ENCODE peak calls at places on chromosomes 16 and 17, in eight cellular contexts. S is cardiac muscle cell, M is RWPE2, L is lower leg skin, V is fibroblast of lung, Q is mammary epithelial cell, Y is neural progenitor cell, T is PC-9. H is an unnamed sample.

GRCh38 chr16:84898447-84898846 is 78.7 kb downstream of the CRISPLD2 start:
- DNase-seq in Q (peak; percentile 71), S (no peak), V (no peak), T (no peak), M (no peak), Y (no peak), L (no peak), H (no peak)

GRCh38 chr17:15947976-15948752 is 3.2 kb downstream of the ADORA2B start:
- DNase-seq in S (no peak), M (no peak), T (peak; percentile 72), Q (peak; percentile 42), Y (no peak), V (no peak), L (no peak), H (no peak)

GRCh38 chr16:24670623-24671454 is 58.6 kb upstream of the TNRC6A start:
- DNase-seq in S (peak; percentile 80), Y (peak; percentile 67), Q (peak; percentile 55), M (no peak), T (no peak), L (peak; percentile 85), V (peak; percentile 89), H (peak; percentile 75)

GRCh38 chr17:18224428-18225120 is 861 bp upstream of the LLGL1 start:
- DNase-seq in M (peak; percentile 51), S (peak; percentile 39), Y (peak; percentile 97), T (no peak), Q (no peak), V (peak; percentile 14), L (no peak), H (no peak)

GRCh38 chr17:9401434-9401833 is 174.2 kb downstream of the STX8 start:
- DNase-seq in V (peak; percentile 92), Q (peak; percentile 80), T (peak; percentile 65), Y (no peak), L (no peak), M (no peak), S (peak; percentile 71), H (peak; percentile 36)

GRCh38 chr17:82239926-82240505 is 11.2 kb downstream of the SLC16A3 start:
- DNase-seq in Q (no peak), M (no peak), T (no peak), V (no peak), L (no peak), Y (no peak), S (no peak), H (no peak)

GRCh38 chr16:21338537-21339268 is 60.6 kb upstream of the CRYM start:
- DNase-seq in Q (peak; percentile 41), L (no peak), M (no peak), Y (no peak), S (no peak), T (no peak), V (no peak), H (no peak)

GRCh38 chr17:11880714-11881113 is 116.6 kb downstream of the ZNF18 start:
- DNase-seq in Y (peak; percentile 48), S (peak; percentile 60), M (no peak), Q (peak; percentile 19), T (no peak), V (no peak), L (no peak), H (peak; percentile 6)

GRCh38 chr17:76076100-76076764 is 1.7 kb downstream of the GALR2 start:
- DNase-seq in M (no peak), L (no peak), S (no peak), T (no peak), Q (no peak), Y (peak; percentile 39), V (no peak), H (no peak)

GRCh38 chr16:2484898-2485508 is 10.1 kb downstream of the TBC1D24 start:
- DNase-seq in L (no peak), S (no peak), V (no peak), Q (no peak), T (no peak), Y (no peak), M (no peak), H (no peak)

GRCh38 chr17:53193044-53193443 is 629.7 kb upstream of the KIF2B start:
- DNase-seq in T (no peak), S (no peak), Q (no peak), L (no peak), V (no peak), Y (no peak), M (no peak), H (no peak)

GRCh38 chr17:15493031-15493750 is 25.8 kb upstream of the CDRT4 start:
- DNase-seq in Q (no peak), V (no peak), Y (peak; percentile 47), S (no peak), L (no peak), T (no peak), M (no peak), H (no peak)

GRCh38 chr17:61805399-61805798 is 57.9 kb downstream of the BRIP1 start:
- DNase-seq in L (no peak), M (no peak), Y (no peak), S (no peak), T (peak; percentile 45), Q (peak; percentile 58), V (peak; percentile 82), H (no peak)

GRCh38 chr17:81164464-81165245 is 652 bp upstream of the PVALEF start:
- DNase-seq in Q (no peak), M (no peak), S (no peak), L (no peak), Y (peak; percentile 33), T (no peak), V (no peak), H (no peak)

GRCh38 chr17:42519546-42520444 is 16.2 kb upstream of the NAGLU start:
- DNase-seq in L (peak; percentile 97), Q (peak; percentile 86), S (peak; percentile 73), T (peak; percentile 95), M (peak; percentile 91), Y (peak; percentile 62), V (peak; percentile 99), H (peak; percentile 99)

GRCh38 chr17:42520540-42520951 is 15.5 kb upstream of the NAGLU start:
- DNase-seq in Q (no peak), V (no peak), Y (peak; percentile 36), T (no peak), S (no peak), L (no peak), M (no peak), H (no peak)

GRCh38 chr17:42518046-42518754 is 17.8 kb upstream of the NAGLU start:
- DNase-seq in Q (peak; percentile 84), Y (no peak), T (peak; percentile 94), M (peak; percentile 85), V (peak; percentile 97), L (peak; percentile 95), S (no peak), H (peak; percentile 76)

GRCh38 chr17:42517516-42517915 is 18.5 kb upstream of the NAGLU start:
- DNase-seq in T (peak; percentile 60), Y (peak; percentile 78), Q (peak; percentile 75), L (peak; percentile 98), V (peak; percentile 89), S (peak; percentile 56), M (no peak), H (peak; percentile 63)

DNA sequence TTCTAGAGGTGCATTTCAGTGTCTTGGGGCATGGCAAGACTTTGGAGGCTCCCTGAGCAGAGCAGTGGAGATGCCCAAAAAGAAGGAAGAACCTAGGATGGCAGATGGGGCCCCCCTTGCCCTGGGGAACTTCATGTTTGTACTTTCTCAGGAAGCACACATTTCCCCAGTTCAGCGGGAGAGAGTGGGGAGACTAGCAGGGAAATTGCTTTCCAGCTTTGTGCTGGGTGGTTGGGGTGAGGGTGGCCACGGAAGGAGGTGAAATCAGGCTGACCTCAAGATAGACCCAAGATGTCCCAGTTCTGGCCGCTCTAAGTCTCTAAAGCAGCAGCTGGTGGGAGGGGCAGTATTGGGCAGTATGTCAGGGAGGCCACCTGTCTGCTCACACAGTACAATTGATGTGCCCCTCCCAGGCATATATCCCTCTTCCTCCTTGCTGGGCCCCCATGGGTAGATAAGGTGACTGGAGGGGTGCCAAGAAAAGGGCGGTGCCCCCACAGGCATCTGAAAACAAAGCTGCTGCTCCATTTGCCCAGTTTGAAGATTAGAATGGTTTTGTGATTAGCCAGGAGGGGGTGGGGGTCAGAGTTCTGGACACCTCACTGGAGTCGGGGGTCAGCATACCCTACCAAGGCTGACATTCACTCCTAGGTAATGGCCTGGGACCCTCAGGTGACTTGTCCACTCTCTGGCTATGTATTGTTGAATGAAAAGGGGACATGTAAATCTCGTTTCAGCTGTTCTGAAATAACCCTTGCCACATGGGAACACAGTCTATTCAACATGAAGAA is 17.1 kb upstream of the NAGLU start:
- DNase-seq in Y (no peak), T (peak; percentile 89), Q (no peak), V (peak; percentile 55), M (no peak), S (no peak), L (no peak), H (no peak)
- TF ChIP-seq CTCF in Y (no peak), T (no peak), Q (no peak), V (no peak), M (no peak), S (no peak), L (no peak), H (no peak)

DNA sequence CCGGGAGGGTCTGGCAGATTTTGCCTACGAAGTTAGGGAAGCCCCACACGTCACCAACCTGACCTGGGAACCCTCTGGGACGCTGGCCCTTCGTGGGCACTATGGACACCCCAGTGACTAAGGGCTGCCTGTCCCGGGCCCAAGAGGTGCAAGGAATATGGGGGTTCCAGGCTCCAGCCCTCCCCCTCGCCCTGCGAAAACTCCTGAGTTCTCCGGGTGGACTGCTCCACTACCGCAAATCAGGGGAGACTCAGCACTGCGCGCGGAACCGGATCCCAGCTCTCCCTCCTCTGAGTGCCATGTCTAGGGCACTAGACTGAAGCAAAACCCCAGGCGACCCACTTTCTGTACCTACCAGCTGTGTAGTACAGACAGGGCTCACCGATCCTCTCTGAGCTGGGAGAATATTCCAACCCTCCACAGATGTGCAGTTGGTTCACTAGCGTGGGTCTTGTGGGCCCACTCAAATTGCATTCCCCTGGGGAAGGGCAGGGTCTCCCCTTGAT is at the start of gene ARL5C:
- DNase-seq in Y (no peak), Q (no peak), L (no peak), T (no peak), M (no peak), S (no peak), V (no peak), H (no peak)
- H3K4me3 ChIP-seq in Y (peak within 1 kb of the TSS; percentile 61), Q (no peak within 1 kb of the TSS), L (peak within 1 kb of the TSS; percentile 9), T (no peak within 1 kb of the TSS), M (no peak within 1 kb of the TSS), S (peak within 1 kb of the TSS; percentile 46), V (peak within 1 kb of the TSS; percentile 18), H (peak within 1 kb of the TSS; percentile 44)

GRCh38 chr16:81582655-81583441 is 138.2 kb downstream of the CMIP start:
- DNase-seq in Q (no peak), S (no peak), T (peak; percentile 9), V (no peak), L (peak; percentile 86), Y (peak; percentile 37), M (no peak), H (no peak)
- TF ChIP-seq CTCF in Q (no peak), S (peak; percentile 24), T (no peak), V (no peak), L (no peak), Y (peak; percentile 38), M (no peak), H (peak; percentile 29)

DNA sequence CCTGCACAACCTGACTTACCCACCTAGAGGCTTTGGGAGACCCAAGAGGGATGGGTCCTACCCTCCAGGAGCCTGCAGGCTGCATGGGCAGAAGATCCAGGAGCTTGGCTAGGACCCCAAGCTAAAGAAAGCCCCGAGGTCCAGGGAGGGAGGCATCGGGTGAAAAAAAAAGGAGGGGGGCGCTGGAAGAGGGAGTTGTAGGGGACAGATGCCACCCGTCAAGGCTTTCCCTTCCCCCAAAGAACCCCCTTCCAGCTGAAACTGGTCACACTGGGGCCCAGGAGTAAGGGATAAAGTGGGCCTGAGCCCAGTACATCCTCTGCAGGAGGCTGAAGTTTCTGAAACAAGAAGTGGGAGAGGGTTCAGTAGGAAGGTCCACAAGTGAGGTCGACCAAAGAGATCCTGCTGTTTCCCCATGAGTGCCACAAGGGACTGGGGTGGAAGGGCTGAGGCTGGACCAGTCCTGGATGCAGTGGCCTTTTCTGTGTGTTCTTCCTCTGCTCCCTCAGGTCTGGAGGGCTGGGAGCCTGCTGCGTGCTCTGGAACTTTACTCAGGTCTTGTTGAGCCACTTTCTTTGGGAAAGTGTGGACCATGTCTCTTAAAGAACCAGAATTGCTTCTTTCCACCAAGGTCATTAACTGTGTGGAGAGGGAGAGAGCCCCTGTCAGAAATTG is 14.2 kb upstream of the CBFB start:
- DNase-seq in M (peak; percentile 23), Y (no peak), L (no peak), Q (no peak), S (no peak), V (no peak), T (no peak), H (no peak)
- H3K4me3 ChIP-seq in M (no peak overlapping the region), Y (peak overlapping the region; percentile 46), L (no peak overlapping the region), Q (no peak overlapping the region), S (no peak overlapping the region), V (no peak overlapping the region), T (no peak overlapping the region), H (no peak overlapping the region)